ENCODE peak calls at places on chromosomes 6 and 20, in seven cellular contexts. G is HCT116, O is K562, J is SK-N-SH, A is H1, H is HepG2, W is GM12878. Y is an unnamed sample.

GRCh38 chr6:125718109-125718508 is 31.3 kb upstream of the HEY2 start:
- DNase-seq in W (no peak), H (no peak), O (no peak), G (no peak), A (no peak), J (no peak), Y (no peak)

GRCh38 chr6:15504040-15504491 is 158.8 kb downstream of the DTNBP1 start:
- DNase-seq in W (no peak), A (no peak), G (no peak), H (no peak), J (peak; percentile 46), O (no peak), Y (no peak)

GRCh38 chr6:2875840-2876207 is 27.3 kb downstream of the SERPINB9 start:
- DNase-seq in O (no peak), J (peak; percentile 70), W (no peak), H (no peak), G (no peak), A (no peak), Y (peak; percentile 11)

GRCh38 chr6:47669684-47670515 is 28.5 kb upstream of the ADGRF4 start:
- DNase-seq in H (no peak), W (no peak), O (no peak), A (no peak), J (no peak), G (no peak), Y (no peak)

GRCh38 chr6:102736941-102737368 is 1343.4 kb downstream of the GRIK2 start:
- DNase-seq in A (no peak), J (no peak), G (no peak), O (no peak), W (no peak), H (no peak), Y (no peak)

GRCh38 chr6:159654483-159655098 is 38.5 kb downstream of the SOD2 start:
- DNase-seq in J (peak; percentile 41), W (peak; percentile 12), H (peak; percentile 65), G (peak; percentile 41), O (peak; percentile 66), A (no peak), Y (peak; percentile 68)

GRCh38 chr6:14321992-14322772 is 204.6 kb downstream of the CD83 start:
- DNase-seq in H (no peak), J (no peak), A (no peak), W (no peak), G (peak; percentile 4), O (peak; percentile 12), Y (no peak)

GRCh38 chr6:166586424-166587156 is at the start of gene RAMACL:
- DNase-seq in J (peak; percentile 73), G (peak; percentile 51), O (peak; percentile 37), W (peak; percentile 52), H (no peak), A (peak; percentile 70), Y (peak; percentile 44)

GRCh38 chr20:4160761-4161305 is 145.5 kb upstream of the RNF24 start:
- DNase-seq in A (peak; percentile 50), J (no peak), O (no peak), W (no peak), G (no peak), H (peak; percentile 37), Y (no peak)

GRCh38 chr6:133995758-133996157 is 42.7 kb downstream of the TBPL1 start:
- DNase-seq in O (no peak), A (no peak), W (no peak), H (no peak), G (no peak), J (no peak), Y (no peak)

GRCh38 chr20:341682-342081 is 5.2 kb upstream of the NRSN2 start:
- DNase-seq in O (peak; percentile 85), J (no peak), G (peak; percentile 94), A (no peak), H (peak; percentile 74), W (no peak), Y (no peak)

GRCh38 chr6:36204068-36204753 is 7.7 kb downstream of the BRPF3 start:
- DNase-seq in J (no peak), A (no peak), O (no peak), W (peak; percentile 27), H (no peak), G (no peak), Y (no peak)

GRCh38 chr20:63532449-63532971 is 4.7 kb downstream of the PTK6 start:
- DNase-seq in J (peak; percentile 25), A (no peak), O (no peak), H (no peak), W (no peak), G (no peak), Y (no peak)

GRCh38 chr6:1485678-1486077 is 96.3 kb downstream of the FOXF2 start:
- DNase-seq in W (no peak), O (no peak), H (no peak), J (no peak), G (peak; percentile 80), A (no peak), Y (no peak)
- TF ChIP-seq JUND in W (no peak), O (no peak), H (no peak), J (no peak), G (peak; percentile 79), A (no peak), Y (no peak)

DNA sequence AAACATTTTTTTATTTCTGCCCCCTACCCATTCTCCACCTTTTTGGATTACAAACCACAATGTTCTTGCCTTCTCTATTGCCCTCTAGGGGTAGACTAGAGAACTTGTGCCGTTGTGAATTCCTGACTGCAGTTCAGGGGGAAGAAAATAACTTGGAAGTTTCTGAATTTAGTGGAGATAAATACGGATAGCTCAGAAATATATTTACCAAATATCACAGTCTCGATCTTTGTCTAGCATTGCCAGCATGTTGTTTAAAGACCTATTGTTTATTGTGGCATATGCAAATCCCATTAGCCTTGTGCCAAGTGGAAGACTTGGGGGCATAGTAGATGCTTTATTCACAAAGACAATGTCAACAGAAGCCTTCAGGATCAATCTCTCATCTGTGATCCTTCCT is 154.1 kb upstream of the MMS22L start:
- DNase-seq in H (peak; percentile 31), W (no peak), J (peak; percentile 42), G (peak; percentile 19), A (no peak), O (peak; percentile 15), Y (peak; percentile 5)
- TF ChIP-seq JUND in H (no peak), W (no peak), J (no peak), G (no peak), A (no peak), O (no peak), Y (no peak)

GRCh38 chr6:32819729-32820128 is 2.9 kb upstream of the HLA-DOB start:
- DNase-seq in H (no peak), O (peak; percentile 11), G (peak; percentile 16), A (no peak), J (no peak), W (no peak), Y (no peak)
- TF ChIP-seq JUND in H (no peak), O (no peak), G (no peak), A (no peak), J (no peak), W (no peak), Y (no peak)

GRCh38 chr20:19073584-19074198 is 138.8 kb upstream of the SLC24A3 start:
- DNase-seq in O (peak; percentile 4), G (no peak), W (no peak), H (peak; percentile 20), A (peak; percentile 67), J (peak; percentile 26), Y (peak; percentile 23)

GRCh38 chr20:19072988-19073387 is 139.5 kb upstream of the SLC24A3 start:
- DNase-seq in J (no peak), W (no peak), H (no peak), G (no peak), O (no peak), A (peak; percentile 26), Y (no peak)

GRCh38 chr20:19077370-19078220 is 134.8 kb upstream of the SLC24A3 start:
- DNase-seq in O (no peak), J (no peak), H (no peak), W (no peak), G (no peak), A (peak; percentile 33), Y (no peak)

GRCh38 chr20:19071902-19072498 is 140.4 kb upstream of the SLC24A3 start:
- DNase-seq in W (no peak), G (no peak), O (no peak), A (peak; percentile 10), H (no peak), J (no peak), Y (no peak)

DNA sequence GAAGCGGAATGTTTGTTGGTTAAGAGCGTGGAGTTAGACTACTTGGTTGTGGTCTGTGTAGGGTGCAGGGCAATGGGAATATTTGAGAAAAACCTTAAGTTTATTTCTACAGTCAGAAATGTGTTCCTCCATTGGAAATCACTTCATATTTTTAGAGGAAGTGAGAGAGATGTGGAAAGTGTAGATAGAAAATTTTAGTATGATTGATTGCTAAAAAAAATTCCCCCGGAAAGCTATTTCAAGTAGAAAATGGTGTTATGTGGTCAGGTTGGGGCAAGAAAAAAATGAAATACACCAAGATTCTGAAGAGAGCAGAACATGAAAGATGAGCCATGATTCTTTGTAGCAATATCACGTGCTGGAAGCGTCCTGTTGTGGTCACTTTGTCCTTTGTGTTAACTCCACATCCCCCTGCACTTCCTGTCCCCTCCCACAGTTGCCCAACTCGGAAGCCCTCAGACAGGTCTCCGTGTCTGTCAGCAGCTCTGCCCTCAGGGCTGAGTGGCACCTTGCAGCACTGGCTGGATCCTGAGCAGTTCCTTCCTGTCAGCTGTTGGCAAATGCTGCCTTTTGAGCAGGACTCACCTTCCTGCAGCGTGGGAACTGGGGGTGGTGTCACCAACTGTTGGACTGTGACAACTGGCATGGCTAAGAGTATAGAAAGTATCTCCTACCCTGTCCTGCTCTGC is 137.5 kb upstream of the SLC24A3 start:
- DNase-seq in J (no peak), G (no peak), A (peak; percentile 20), H (no peak), O (no peak), W (peak; percentile 88), Y (no peak)
- TF ChIP-seq JUND in J (no peak), G (no peak), A (no peak), H (no peak), O (no peak), W (no peak), Y (no peak)

Y was measured in T47D.